ENCODE peak calls at places on chromosomes 5 and 9, in ten cellular contexts. T, K, C, E, I, P, Y, X, Z and A are unnamed samples.
A peak's percentile ranks its signal among the peaks of the same experiment; 100 is the strongest.

GRCh38 chr5:180938294-180938693 is 39.3 kb downstream of the BTNL8 start:
- DNase-seq in T (no peak), K (no peak), C (no peak), E (no peak), I (no peak), P (no peak), Y (no peak), X (no peak), Z (no peak), A (no peak)

GRCh38 chr9:137128158-137129088 is 10.5 kb upstream of the GRIN1 start:
- DNase-seq in T (no peak), K (no peak), C (no peak), E (peak; percentile 62), I (no peak), P (no peak), Y (no peak), X (no peak), Z (no peak), A (no peak)

GRCh38 chr5:143011621-143012020 is 241.4 kb downstream of the ARHGAP26 start:
- DNase-seq in T (no peak), K (peak; percentile 67), C (no peak), E (no peak), I (no peak), P (no peak), Y (no peak), X (no peak), Z (no peak), A (peak; percentile 97)

GRCh38 chr9:126057461-126057860 is 269.2 kb upstream of the MVB12B start:
- DNase-seq in T (no peak), K (no peak), C (no peak), E (no peak), I (no peak), P (no peak), Y (no peak), X (no peak), Z (no peak), A (no peak)

GRCh38 chr5:108728566-108729305 is 19.0 kb upstream of the FER start:
- DNase-seq in T (no peak), K (no peak), C (no peak), E (peak; percentile 75), I (peak; percentile 59), P (no peak), Y (no peak), X (no peak), Z (no peak), A (no peak)

GRCh38 chr5:134449167-134449566 is 37.5 kb upstream of the CDKN2AIPNL start:
- DNase-seq in T (peak; percentile 66), K (no peak), C (no peak), E (no peak), I (no peak), P (no peak), Y (no peak), X (no peak), Z (no peak), A (no peak)

GRCh38 chr9:96245399-96245798 is 56.6 kb downstream of the HSD17B3 start:
- DNase-seq in T (no peak), K (no peak), C (no peak), E (peak; percentile 29), I (no peak), P (no peak), Y (no peak), X (no peak), Z (no peak), A (no peak)

GRCh38 chr5:111069839-111070238 is 1.7 kb upstream of the TSLP start:
- DNase-seq in T (no peak), K (peak; percentile 97), C (no peak), E (no peak), I (no peak), P (no peak), Y (no peak), X (no peak), Z (no peak), A (peak; percentile 72)

GRCh38 chr9:108466238-108466637 is 389.5 kb downstream of the ACTL7B start:
- DNase-seq in T (no peak), K (no peak), C (no peak), E (no peak), I (no peak), P (no peak), Y (no peak), X (no peak), Z (no peak), A (no peak)

GRCh38 chr5:1380011-1380817 is 35.3 kb upstream of the CLPTM1L start:
- DNase-seq in T (no peak), K (peak; percentile 33), C (no peak), E (peak; percentile 52), I (peak; percentile 35), P (peak; percentile 60), Y (peak; percentile 24), X (peak; percentile 3), Z (peak; percentile 52), A (peak; percentile 43)

GRCh38 chr5:37710965-37711364 is 128.9 kb downstream of the GDNF start:
- DNase-seq in T (no peak), K (no peak), C (no peak), E (no peak), I (no peak), P (no peak), Y (no peak), X (no peak), Z (no peak), A (no peak)

GRCh38 chr5:88727705-88728313 is 155.2 kb downstream of the MEF2C start:
- DNase-seq in T (no peak), K (peak; percentile 61), C (no peak), E (no peak), I (no peak), P (no peak), Y (no peak), X (no peak), Z (no peak), A (peak; percentile 57)

GRCh38 chr5:152817311-152817710 is 412.2 kb upstream of the NMUR2 start:
- DNase-seq in T (no peak), K (no peak), C (no peak), E (no peak), I (no peak), P (no peak), Y (no peak), X (no peak), Z (no peak), A (no peak)